ENCODE peak calls at places on chromosomes 2 and 18, in six cellular contexts. M is IMR-90; Z is body of pancreas; O is astrocyte; A is CD8-positive, alpha-beta T cell; D is breast epithelium. X is an unnamed sample. For H3K36me3, the result is how much of the 10 kb centered on the place peaks cover.

GRCh38 chr2:113230531-113230930 is 48.2 kb downstream of the PAX8 start:
- DNase-seq in M (no peak), Z (no peak), O (no peak), A (no peak), D (no peak), X (no peak)

GRCh38 chr2:33417093-33417492 is 59.4 kb upstream of the RASGRP3 start:
- DNase-seq in M (no peak), Z (no peak), O (no peak), A (no peak), D (no peak), X (no peak)

GRCh38 chr2:53500181-53500580 is 267.4 kb upstream of the CHAC2 start:
- DNase-seq in M (peak), Z (peak), O (peak), A (no peak), D (peak), X (no peak)

GRCh38 chr18:400466-400865 is 100.0 kb downstream of the COLEC12 start:
- DNase-seq in M (peak), Z (no peak), O (peak), A (no peak), D (no peak), X (no peak)

GRCh38 chr2:144708641-144709040 is 188.7 kb upstream of the ZEB2 start:
- DNase-seq in M (no peak), Z (no peak), O (no peak), A (no peak), D (no peak), X (no peak)

GRCh38 chr2:72545790-72546189 is 280.0 kb downstream of the EXOC6B start:
- DNase-seq in M (no peak), Z (no peak), O (no peak), A (no peak), D (no peak), X (no peak)

GRCh38 chr2:1767939-1768691 is 23.8 kb upstream of the PXDN start:
- DNase-seq in M (no peak), Z (no peak), O (no peak), A (no peak), D (no peak), X (no peak)

GRCh38 chr2:211354481-211354880 is 798.1 kb downstream of the CPS1 start:
- DNase-seq in M (no peak), Z (no peak), O (no peak), A (no peak), D (no peak), X (no peak)

GRCh38 chr2:190869721-190870120 is 10.9 kb upstream of the GLS start:
- DNase-seq in M (no peak), Z (no peak), O (no peak), A (no peak), D (no peak), X (no peak)

GRCh38 chr2:72963423-72964145 is 46.3 kb downstream of the EMX1 start:
- DNase-seq in M (no peak), Z (no peak), O (no peak), A (no peak), D (no peak), X (no peak)

GRCh38 chr18:12376034-12376717 is 851 bp downstream of the AFG3L2 start:
- DNase-seq in M (no peak), Z (peak), O (no peak), A (no peak), D (no peak), X (no peak)

GRCh38 chr2:102268529-102269524 is 42.5 kb upstream of the IL1RL1 start:
- DNase-seq in M (peak), Z (no peak), O (peak), A (no peak), D (no peak), X (no peak)

GRCh38 chr2:127086800-127087737 is 19.9 kb downstream of the BIN1 start:
- DNase-seq in M (peak), Z (peak), O (peak), A (no peak), D (no peak), X (no peak)

GRCh38 chr18:63562284-63562683 is 20.1 kb downstream of the SERPINB12 start:
- DNase-seq in M (no peak), Z (no peak), O (no peak), A (no peak), D (no peak), X (no peak)

GRCh38 chr18:80034068-80034851 is at the start of gene RBFA:
- DNase-seq in M (peak), Z (peak), O (peak), A (peak), D (peak), X (peak)
- H3K27ac ChIP-seq in M (peak), Z (peak), O (peak), A (peak), D (peak), X (peak)

GRCh38 chr2:63874204-63875134 is 32.8 kb downstream of the UGP2 start:
- DNase-seq in M (no peak), Z (no peak), O (no peak), A (no peak), D (no peak), X (no peak)
- H3K36me3 ChIP-seq in M (under half), Z (under half), O (under half), A (under half), D (under half), X (under half)

GRCh38 chr2:44778671-44779476 is 162.6 kb upstream of the SIX3 start:
- DNase-seq in M (no peak), Z (no peak), O (no peak), A (no peak), D (no peak), X (peak)
- H3K4me3 ChIP-seq in M (no peak), Z (no peak), O (no peak), A (no peak), D (no peak), X (peak)

GRCh38 chr2:165794520-165794882 is 454 bp upstream of the GALNT3 start:
- DNase-seq in M (peak), Z (peak), O (peak), A (peak), D (peak), X (no peak)
- H3K27ac ChIP-seq in M (no peak), Z (peak), O (no peak), A (no peak), D (peak), X (no peak)

DNA sequence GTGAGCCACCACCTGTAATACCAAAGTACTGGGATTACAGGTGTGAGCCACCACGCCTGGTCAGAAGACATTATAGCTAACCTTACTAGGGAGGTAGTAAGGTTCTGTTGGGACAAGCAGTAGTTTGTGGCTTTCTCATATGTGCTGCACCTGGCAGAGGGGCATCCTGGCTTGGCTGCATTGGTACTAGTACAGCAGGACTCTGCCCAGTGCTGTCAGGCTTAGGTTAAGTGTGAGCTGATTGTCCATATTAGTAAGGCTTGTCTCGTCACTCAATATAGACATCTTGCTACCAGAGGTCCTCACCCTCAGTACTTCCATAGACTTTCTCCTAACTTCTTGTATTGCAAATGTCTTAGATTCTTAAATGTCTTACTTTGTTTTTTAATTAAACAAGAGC is 96.1 kb downstream of the ASAP2 start:
- DNase-seq in M (no peak), Z (no peak), O (no peak), A (no peak), D (no peak), X (no peak)
- H3K36me3 ChIP-seq in M (under half), Z (under half), O (under half), A (under half), D (under half), X (under half)

X was measured in WERI-Rb-1.